ENCODE peak calls at places on chromosomes 6 and 20, in ten cellular contexts. J, H, K, G, U, Q, W, N, P and E are unnamed samples.

GRCh38 chr6:148997863-148998262 is 251.0 kb downstream of the UST start:
- DNase-seq in J (no peak), H (no peak), K (no peak), G (peak; percentile 73), U (peak; percentile 22), Q (no peak), W (no peak), N (no peak), P (no peak), E (peak; percentile 81)

GRCh38 chr20:14963262-14963663 is 625.9 kb upstream of the FLRT3 start:
- DNase-seq in J (no peak), H (no peak), K (no peak), G (no peak), U (peak; percentile 56), Q (no peak), W (peak; percentile 29), N (no peak), P (no peak), E (no peak)

GRCh38 chr6:48098923-48099322 is 12.1 kb downstream of the PTCHD4 start:
- DNase-seq in J (no peak), H (no peak), K (no peak), G (no peak), U (no peak), Q (no peak), W (no peak), N (no peak), P (no peak), E (peak; percentile 36)

GRCh38 chr6:170434821-170435155 is 118.3 kb downstream of the PSMB1 start:
- DNase-seq in J (no peak), H (no peak), K (no peak), G (no peak), U (no peak), Q (no peak), W (no peak), N (no peak), P (no peak), E (no peak)

GRCh38 chr20:47821481-47822100 is 36.3 kb upstream of the SULF2 start:
- DNase-seq in J (peak; percentile 74), H (no peak), K (no peak), G (no peak), U (no peak), Q (no peak), W (no peak), N (no peak), P (no peak), E (no peak)

GRCh38 chr20:60341062-60341461 is 382.8 kb downstream of the CDH26 start:
- DNase-seq in J (no peak), H (no peak), K (no peak), G (no peak), U (no peak), Q (no peak), W (no peak), N (no peak), P (no peak), E (no peak)

GRCh38 chr6:157621401-157621800 is 201.6 kb upstream of the SNX9 start:
- DNase-seq in J (no peak), H (no peak), K (no peak), G (no peak), U (no peak), Q (no peak), W (no peak), N (no peak), P (no peak), E (peak; percentile 42)

GRCh38 chr6:100913400-100914276 is 32.5 kb upstream of the ASCC3 start:
- DNase-seq in J (no peak), H (no peak), K (peak; percentile 28), G (peak; percentile 35), U (no peak), Q (no peak), W (peak; percentile 73), N (no peak), P (no peak), E (no peak)

GRCh38 chr20:31543966-31544598 is 29.8 kb downstream of the HM13 start:
- DNase-seq in J (no peak), H (no peak), K (no peak), G (peak; percentile 98), U (peak; percentile 90), Q (no peak), W (no peak), N (no peak), P (no peak), E (peak; percentile 91)

GRCh38 chr6:57265755-57266221 is 43.7 kb upstream of the RAB23 start:
- DNase-seq in J (no peak), H (no peak), K (no peak), G (peak; percentile 72), U (peak; percentile 61), Q (no peak), W (no peak), N (no peak), P (no peak), E (peak; percentile 81)

GRCh38 chr6:151634336-151634720 is 140.5 kb downstream of the CCDC170 start:
- DNase-seq in J (no peak), H (no peak), K (no peak), G (no peak), U (no peak), Q (no peak), W (no peak), N (no peak), P (no peak), E (no peak)

GRCh38 chr20:24586523-24586840 is 117.1 kb downstream of the SYNDIG1 start:
- DNase-seq in J (no peak), H (no peak), K (no peak), G (no peak), U (no peak), Q (no peak), W (no peak), N (no peak), P (no peak), E (no peak)

GRCh38 chr20:25486377-25486776 is 78.9 kb downstream of the GINS1 start:
- DNase-seq in J (no peak), H (peak; percentile 24), K (no peak), G (peak; percentile 40), U (peak; percentile 34), Q (peak; percentile 50), W (no peak), N (no peak), P (no peak), E (peak; percentile 28)

GRCh38 chr6:16007146-16007545 is 121.7 kb upstream of the MYLIP start:
- DNase-seq in J (no peak), H (peak; percentile 59), K (no peak), G (no peak), U (no peak), Q (no peak), W (no peak), N (no peak), P (no peak), E (no peak)

GRCh38 chr6:84738996-84739865 is 25.2 kb downstream of the TBX18 start:
- DNase-seq in J (no peak), H (no peak), K (no peak), G (no peak), U (peak; percentile 55), Q (no peak), W (no peak), N (no peak), P (no peak), E (no peak)

GRCh38 chr6:84739866-84740208 is 24.6 kb downstream of the TBX18 start:
- DNase-seq in J (no peak), H (no peak), K (no peak), G (no peak), U (no peak), Q (no peak), W (no peak), N (no peak), P (no peak), E (no peak)

GRCh38 chr6:84740385-84740784 is 24.0 kb downstream of the TBX18 start:
- DNase-seq in J (no peak), H (no peak), K (no peak), G (no peak), U (no peak), Q (no peak), W (no peak), N (no peak), P (no peak), E (no peak)
- TF ChIP-seq CTCF in J (no peak), H (no peak), K (no peak), G (no peak), U (no peak), Q (no peak), W (no peak), N (no peak), P (no peak), E (no peak)

DNA sequence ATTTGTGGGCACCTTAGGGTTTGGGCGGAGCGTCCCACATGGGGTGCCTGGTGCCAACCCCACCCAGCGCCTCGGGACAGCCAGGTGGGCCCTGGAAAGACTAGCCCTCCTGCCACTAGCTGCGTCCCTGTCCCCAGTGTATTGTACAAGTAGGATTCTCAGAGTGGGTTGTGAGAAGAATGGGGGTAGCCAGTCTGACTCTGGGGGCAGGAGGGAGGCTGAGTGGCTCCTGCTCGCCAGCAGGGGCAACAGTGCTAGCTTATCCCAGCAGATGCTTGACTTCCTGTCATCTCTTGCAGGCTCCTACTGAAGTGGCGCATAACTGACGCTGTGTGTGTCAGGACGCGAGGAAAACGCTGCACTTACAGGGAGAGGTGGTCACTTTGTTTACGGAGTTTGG is 9.3 kb downstream of the PSMA7 start:
- DNase-seq in J (no peak), H (peak; percentile 51), K (no peak), G (no peak), U (no peak), Q (no peak), W (no peak), N (no peak), P (no peak), E (no peak)
- TF ChIP-seq CTCF in J (peak; percentile 8), H (peak; percentile 32), K (no peak), G (peak; percentile 18), U (no peak), Q (no peak), W (peak; percentile 4), N (no peak), P (no peak), E (no peak)

GRCh38 chr6:31915351-31915750 is 12.2 kb upstream of the C2 start:
- DNase-seq in J (no peak), H (no peak), K (no peak), G (no peak), U (no peak), Q (no peak), W (no peak), N (no peak), P (no peak), E (no peak)
- TF ChIP-seq CTCF in J (no peak), H (no peak), K (no peak), G (no peak), U (no peak), Q (no peak), W (no peak), N (no peak), P (no peak), E (no peak)

DNA sequence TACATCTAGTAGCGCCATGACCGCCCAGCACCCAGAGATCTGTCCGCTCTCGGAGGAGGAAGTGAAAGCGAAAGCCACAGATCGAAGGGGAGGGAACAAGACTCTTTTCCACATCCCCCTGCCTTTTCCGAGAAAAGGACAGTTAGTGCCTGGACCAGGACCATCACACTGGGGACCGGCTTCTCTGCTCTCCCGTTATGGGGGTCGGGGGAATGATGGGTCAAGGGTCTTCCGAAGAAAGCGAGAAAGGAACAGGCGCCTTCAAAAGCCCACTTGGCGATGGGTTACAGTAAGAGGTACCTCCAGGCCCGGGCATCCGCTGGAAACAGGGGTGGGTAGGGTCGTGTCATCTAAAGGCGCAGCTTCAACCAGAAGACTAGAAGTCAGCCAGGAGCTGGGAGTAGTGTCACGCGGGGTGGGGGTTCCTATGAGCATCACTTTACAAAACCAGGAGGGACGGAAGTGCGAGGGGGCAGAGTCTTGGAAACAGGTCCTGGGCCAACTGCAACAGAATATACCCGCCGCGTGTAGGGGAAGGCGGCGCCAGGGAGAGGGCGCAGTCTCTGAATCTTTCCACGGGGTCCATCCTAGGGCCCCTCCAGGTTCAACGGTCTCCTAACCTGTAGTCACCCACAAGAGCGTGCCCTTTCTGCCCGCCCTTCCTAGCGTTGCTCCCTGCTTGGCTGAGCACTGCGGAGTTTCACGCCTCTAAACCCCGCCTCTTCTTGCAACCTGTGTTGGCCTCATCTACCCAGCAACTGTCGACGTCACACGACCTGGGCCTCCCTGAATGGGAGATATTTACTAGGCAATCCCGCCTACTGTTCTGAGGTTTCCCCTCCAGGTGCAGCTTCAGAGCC is at the start of gene PSMB8:
- DNase-seq in J (peak; percentile 73), H (peak; percentile 96), K (peak; percentile 87), G (peak; percentile 90), U (peak; percentile 92), Q (peak; percentile 93), W (peak; percentile 96), N (peak; percentile 98), P (peak; percentile 93), E (peak; percentile 91)
- TF ChIP-seq CTCF in J (no peak), H (no peak), K (no peak), G (peak; percentile 19), U (peak; percentile 18), Q (no peak), W (no peak), N (no peak), P (peak; percentile 21), E (peak; percentile 29)